ENCODE peak calls at places on chromosomes 2 and 18, in nine cellular contexts. I, S, C, E, O, T, U, P and Z are unnamed samples.

GRCh38 chr2:72984172-72984671 is 66.9 kb downstream of the EMX1 start:
- DNase-seq in T (no peak), O (no peak), I (no peak), E (no peak), S (no peak), C (no peak), U (no peak), P (no peak), Z (no peak)

GRCh38 chr2:230915297-230915696 is 9.7 kb downstream of the GPR55 start:
- DNase-seq in T (no peak), U (no peak), I (no peak), E (no peak), O (no peak), C (peak), P (no peak), S (no peak), Z (no peak)

GRCh38 chr2:224584111-224584764 is 925 bp downstream of the CUL3 start:
- DNase-seq in O (no peak), C (peak), T (peak), U (peak), P (peak), S (peak), E (peak), I (no peak), Z (no peak)

GRCh38 chr2:134493797-134494196 is 225.0 kb downstream of the TMEM163 start:
- DNase-seq in S (no peak), P (no peak), I (no peak), U (no peak), C (no peak), T (no peak), E (no peak), O (no peak), Z (no peak)

GRCh38 chr2:34838408-34838807 is 1239.3 kb upstream of the FAM98A start:
- DNase-seq in C (no peak), P (no peak), I (no peak), U (no peak), O (no peak), E (no peak), T (no peak), S (no peak), Z (no peak)

GRCh38 chr2:224127871-224128501 is 88.9 kb upstream of the SERPINE2 start:
- DNase-seq in E (peak), U (no peak), S (no peak), I (no peak), T (no peak), P (no peak), C (no peak), O (no peak), Z (no peak)

GRCh38 chr18:21230436-21230835 is 11.6 kb upstream of the GREB1L start:
- DNase-seq in P (no peak), S (no peak), T (no peak), C (no peak), I (no peak), O (no peak), U (no peak), E (no peak), Z (no peak)

GRCh38 chr2:152518656-152519580 is 183.9 kb downstream of the FMNL2 start:
- DNase-seq in I (no peak), S (no peak), E (no peak), U (no peak), P (no peak), C (no peak), T (peak), O (no peak), Z (no peak)

GRCh38 chr2:3319745-3320566 is 57.7 kb downstream of the EIPR1 start:
- DNase-seq in T (no peak), E (no peak), I (no peak), U (no peak), O (no peak), S (no peak), P (no peak), C (peak), Z (no peak)

GRCh38 chr18:37309059-37309458 is 256.5 kb downstream of the CELF4 start:
- DNase-seq in P (peak), O (no peak), T (no peak), U (no peak), S (no peak), C (no peak), E (no peak), I (no peak), Z (no peak)

GRCh38 chr2:123839326-123839725 is 185.8 kb upstream of the CNTNAP5 start:
- DNase-seq in I (no peak), C (no peak), P (no peak), S (no peak), O (no peak), E (no peak), T (no peak), U (no peak), Z (no peak)

GRCh38 chr2:45104429-45104828 is 95.2 kb upstream of the SIX2 start:
- DNase-seq in T (no peak), E (no peak), O (no peak), U (no peak), P (no peak), C (no peak), I (no peak), S (no peak), Z (no peak)

GRCh38 chr18:2851771-2852170 is 5.0 kb downstream of the EMILIN2 start:
- DNase-seq in O (no peak), U (no peak), E (no peak), S (no peak), C (no peak), I (no peak), P (no peak), T (peak), Z (no peak)

GRCh38 chr18:79523221-79523737 is 127.5 kb downstream of the NFATC1 start:
- DNase-seq in U (no peak), I (peak), O (no peak), P (no peak), C (no peak), E (no peak), S (peak), T (no peak), Z (peak)

GRCh38 chr2:181741756-181742155 is 61.4 kb upstream of the NEUROD1 start:
- DNase-seq in C (no peak), E (no peak), O (no peak), T (no peak), I (no peak), S (no peak), U (no peak), P (no peak), Z (no peak)

GRCh38 chr2:219001577-219002394 is 8.6 kb upstream of the CRYBA2 start:
- DNase-seq in C (no peak), T (peak), E (no peak), I (peak), P (peak), U (peak), O (peak), S (no peak), Z (no peak)

GRCh38 chr18:29840101-29840500 is 1202.4 kb downstream of the DSC3 start:
- DNase-seq in C (no peak), S (no peak), E (no peak), T (no peak), O (no peak), U (no peak), P (peak), I (no peak), Z (no peak)

GRCh38 chr18:59556265-59556664 is 141.0 kb downstream of the CCBE1 start:
- DNase-seq in I (no peak), O (no peak), E (no peak), T (no peak), U (no peak), S (no peak), P (no peak), C (no peak), Z (no peak)

GRCh38 chr2:49178656-49179055 is 24.3 kb upstream of the FSHR start:
- DNase-seq in I (no peak), C (no peak), T (no peak), S (no peak), E (no peak), O (no peak), U (no peak), P (no peak), Z (no peak)

GRCh38 chr2:36356990-36357505 is 1.5 kb downstream of the CRIM1 start:
- DNase-seq in S (peak), C (peak), U (no peak), E (peak), T (peak), O (no peak), I (no peak), P (no peak), Z (no peak)

GRCh38 chr18:72056171-72056570 is 488.0 kb downstream of the CBLN2 start:
- DNase-seq in C (no peak), P (no peak), S (no peak), U (no peak), I (no peak), T (no peak), O (no peak), E (no peak), Z (no peak)

DNA sequence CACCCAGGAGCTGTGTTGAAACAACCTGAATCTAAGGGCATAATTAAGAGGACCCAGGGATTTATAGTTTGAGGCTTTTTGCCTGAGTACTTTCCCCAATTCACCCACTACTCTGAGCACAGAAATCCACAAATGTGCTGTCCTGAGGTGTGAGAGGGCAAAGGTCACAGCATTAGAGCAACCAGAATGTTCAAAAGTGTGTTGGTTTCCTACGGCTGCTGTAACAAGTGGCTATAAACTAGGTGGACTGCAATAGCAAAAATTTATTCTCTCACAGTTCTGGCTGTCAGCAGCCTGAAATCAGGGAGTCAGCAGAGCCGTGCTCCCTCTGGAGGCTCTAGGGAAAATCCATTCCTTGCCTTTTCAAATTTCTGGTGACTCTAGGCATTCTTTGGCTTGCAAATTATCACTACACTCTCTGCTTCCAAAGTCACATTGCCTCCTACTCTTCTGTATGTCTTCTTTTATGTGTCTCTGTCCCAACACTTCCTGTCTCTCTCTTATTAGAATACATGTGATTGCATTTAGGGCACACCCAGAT is 91.3 kb upstream of the TACR1 start:
- DNase-seq in T (peak), C (no peak), P (no peak), E (no peak), U (no peak), S (no peak), O (no peak), I (no peak), Z (no peak)
- TF ChIP-seq CTCF in T (peak), C (no peak), P (no peak), E (no peak), U (no peak), S (no peak), O (peak), I (no peak), Z (no peak)

DNA sequence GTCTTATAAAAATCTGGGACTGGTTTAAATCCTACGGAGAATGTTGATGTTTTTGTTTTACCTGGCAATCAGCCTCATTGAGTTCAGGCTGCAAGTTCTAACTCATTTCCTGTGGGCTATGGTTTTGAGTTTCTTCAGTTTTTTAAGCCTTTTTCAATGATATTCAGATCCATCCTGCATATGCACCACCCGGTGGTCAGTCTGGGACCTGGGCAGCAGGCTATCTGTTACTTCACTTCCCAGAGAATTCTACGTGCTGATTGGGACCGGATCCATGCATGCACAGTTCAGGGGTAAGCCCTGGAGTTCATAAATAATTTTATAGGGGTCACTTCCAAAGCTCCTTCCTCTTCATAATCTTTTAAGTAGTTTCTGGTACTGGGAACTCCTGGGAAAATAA is 339.2 kb upstream of the HNRNPA3 start:
- DNase-seq in U (no peak), S (no peak), E (no peak), I (no peak), C (no peak), P (no peak), O (no peak), T (no peak), Z (no peak)
- TF ChIP-seq CTCF in U (no peak), S (no peak), E (no peak), I (no peak), C (no peak), P (no peak), O (peak), T (peak), Z (no peak)

GRCh38 chr2:234198976-234199375 is 148.5 kb downstream of the SPP2 start:
- DNase-seq in I (no peak), T (no peak), C (no peak), E (no peak), U (no peak), P (no peak), O (no peak), S (no peak), Z (no peak)
- TF ChIP-seq CTCF in I (no peak), T (no peak), C (no peak), E (no peak), U (no peak), P (no peak), O (no peak), S (no peak), Z (no peak)

GRCh38 chr2:77428946-77429345 is 93.2 kb downstream of the LRRTM4 start:
- DNase-seq in S (no peak), O (no peak), E (no peak), I (no peak), T (no peak), U (no peak), C (no peak), P (no peak), Z (no peak)
- TF ChIP-seq CTCF in S (no peak), O (no peak), E (no peak), I (no peak), T (no peak), U (no peak), C (no peak), P (no peak), Z (no peak)

GRCh38 chr2:199594443-199594842 is 136.7 kb upstream of the SATB2 start:
- DNase-seq in U (no peak), P (no peak), O (no peak), T (no peak), C (no peak), S (no peak), I (no peak), E (no peak), Z (no peak)

GRCh38 chr2:199602271-199602895 is 144.6 kb upstream of the SATB2 start:
- DNase-seq in I (no peak), P (peak), O (no peak), S (no peak), U (no peak), C (no peak), T (peak), E (no peak), Z (no peak)

DNA sequence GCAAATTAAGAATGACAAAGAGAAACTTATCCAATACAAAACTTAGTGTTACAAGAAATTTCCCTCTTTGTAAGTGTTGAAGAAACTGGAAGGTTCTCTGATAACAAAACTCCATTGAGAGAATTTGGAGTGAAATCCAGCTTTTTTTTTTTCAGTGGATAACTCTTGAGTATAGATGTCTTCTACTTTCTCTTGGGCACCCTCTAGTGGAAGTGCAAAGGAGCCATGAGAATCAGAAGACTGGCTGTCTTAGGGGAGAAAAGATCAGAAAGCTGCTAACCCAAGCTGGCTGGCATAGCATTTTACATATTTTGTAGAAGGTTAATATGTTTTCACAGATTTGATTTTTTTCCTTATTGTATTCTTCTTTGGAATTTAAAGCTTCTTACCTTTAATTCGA is 138.8 kb upstream of the SATB2 start:
- DNase-seq in T (peak), S (peak), I (no peak), C (no peak), U (no peak), O (no peak), E (no peak), P (peak), Z (no peak)
- TF ChIP-seq CTCF in T (peak), S (peak), I (peak), C (no peak), U (no peak), O (peak), E (no peak), P (peak), Z (peak)

GRCh38 chr2:185108588-185108987 is 510.3 kb downstream of the ZNF804A start:
- DNase-seq in O (no peak), E (no peak), I (no peak), U (no peak), S (no peak), C (no peak), T (no peak), P (no peak), Z (no peak)
- TF ChIP-seq CTCF in O (no peak), E (no peak), I (no peak), U (no peak), S (no peak), C (no peak), T (peak), P (no peak), Z (no peak)

GRCh38 chr18:58443671-58444070 is 185.2 kb downstream of the ALPK2 start:
- DNase-seq in O (no peak), C (peak), E (no peak), S (no peak), T (peak), P (no peak), I (no peak), U (no peak), Z (no peak)

GRCh38 chr18:58451115-58451971 is 177.5 kb downstream of the ALPK2 start:
- DNase-seq in U (no peak), E (no peak), C (no peak), P (no peak), S (no peak), O (no peak), T (no peak), I (no peak), Z (no peak)

GRCh38 chr18:58447342-58448190 is 181.3 kb downstream of the ALPK2 start:
- DNase-seq in P (no peak), I (no peak), O (no peak), S (no peak), U (peak), E (peak), C (peak), T (peak), Z (no peak)

GRCh38 chr18:58449366-58449935 is 179.4 kb downstream of the ALPK2 start:
- DNase-seq in C (no peak), O (no peak), U (no peak), I (no peak), T (no peak), P (no peak), E (no peak), S (no peak), Z (no peak)

GRCh38 chr18:58446661-58447060 is 182.2 kb downstream of the ALPK2 start:
- DNase-seq in S (no peak), P (no peak), T (no peak), U (no peak), O (no peak), I (no peak), C (no peak), E (no peak), Z (no peak)
- TF ChIP-seq CTCF in S (no peak), P (no peak), T (no peak), U (no peak), O (no peak), I (no peak), C (no peak), E (no peak), Z (no peak)

GRCh38 chr2:165847001-165847400 is 53.0 kb upstream of the GALNT3 start:
- DNase-seq in T (no peak), E (no peak), I (no peak), S (no peak), O (no peak), P (no peak), C (no peak), U (no peak), Z (no peak)
- TF ChIP-seq CTCF in T (peak), E (no peak), I (no peak), S (peak), O (peak), P (no peak), C (no peak), U (no peak), Z (no peak)

GRCh38 chr18:7980136-7980535 is 413.0 kb downstream of the PTPRM start:
- DNase-seq in U (no peak), S (peak), T (peak), E (no peak), O (no peak), P (peak), C (no peak), I (no peak), Z (no peak)
- TF ChIP-seq CTCF in U (peak), S (peak), T (peak), E (no peak), O (peak), P (peak), C (no peak), I (no peak), Z (peak)